ENCODE peak calls at places on chromosomes 5 and 9, in seven cellular contexts. One of them, this sample, is unnamed.

GRCh38 chr5:65041296-65042158 is 272.8 kb downstream of the CWC27 start:
- DNase-seq in heart left ventricle: no peak
- DNase-seq in A549: no peak
- DNase-seq in HCT116: no peak
- DNase-seq in body of pancreas: no peak
- DNase-seq in tibial nerve: no peak
- DNase-seq in transverse colon: no peak
- DNase-seq in this sample: no peak

GRCh38 chr9:109705515-109705914 is 74.5 kb upstream of the PALM2AKAP2 start:
- DNase-seq in heart left ventricle: no peak
- DNase-seq in A549: no peak
- DNase-seq in HCT116: peak
- DNase-seq in body of pancreas: no peak
- DNase-seq in tibial nerve: no peak
- DNase-seq in transverse colon: no peak
- DNase-seq in this sample: no peak

GRCh38 chr9:125177888-125178287 is 11.7 kb downstream of the PPP6C start:
- DNase-seq in heart left ventricle: no peak
- DNase-seq in A549: no peak
- DNase-seq in HCT116: no peak
- DNase-seq in body of pancreas: no peak
- DNase-seq in tibial nerve: no peak
- DNase-seq in transverse colon: no peak
- DNase-seq in this sample: no peak

GRCh38 chr5:103441523-103441922 is 121.1 kb downstream of the NUDT12 start:
- DNase-seq in heart left ventricle: no peak
- DNase-seq in A549: no peak
- DNase-seq in HCT116: no peak
- DNase-seq in body of pancreas: no peak
- DNase-seq in tibial nerve: no peak
- DNase-seq in transverse colon: no peak
- DNase-seq in this sample: no peak

GRCh38 chr9:129664664-129665007 is 811 bp upstream of the PRRX2 start:
- DNase-seq in heart left ventricle: no peak
- DNase-seq in A549: no peak
- DNase-seq in HCT116: no peak
- DNase-seq in body of pancreas: no peak
- DNase-seq in tibial nerve: no peak
- DNase-seq in transverse colon: no peak
- DNase-seq in this sample: no peak

GRCh38 chr9:137382444-137382727 is 40.6 kb downstream of the EXD3 start:
- DNase-seq in heart left ventricle: peak
- DNase-seq in A549: no peak
- DNase-seq in HCT116: no peak
- DNase-seq in body of pancreas: no peak
- DNase-seq in tibial nerve: no peak
- DNase-seq in transverse colon: no peak
- DNase-seq in this sample: no peak

GRCh38 chr5:143024227-143024920 is 254.2 kb downstream of the ARHGAP26 start:
- DNase-seq in heart left ventricle: no peak
- DNase-seq in A549: no peak
- DNase-seq in HCT116: no peak
- DNase-seq in body of pancreas: no peak
- DNase-seq in tibial nerve: no peak
- DNase-seq in transverse colon: no peak
- DNase-seq in this sample: no peak

GRCh38 chr9:89418882-89419641 is 78.9 kb downstream of the SEMA4D start:
- DNase-seq in heart left ventricle: no peak
- DNase-seq in A549: no peak
- DNase-seq in HCT116: no peak
- DNase-seq in body of pancreas: no peak
- DNase-seq in tibial nerve: no peak
- DNase-seq in transverse colon: peak
- DNase-seq in this sample: no peak

GRCh38 chr5:106392766-106393165 is 1278.0 kb downstream of the EFNA5 start:
- DNase-seq in heart left ventricle: no peak
- DNase-seq in A549: no peak
- DNase-seq in HCT116: no peak
- DNase-seq in body of pancreas: no peak
- DNase-seq in tibial nerve: no peak
- DNase-seq in transverse colon: no peak
- DNase-seq in this sample: peak

GRCh38 chr5:127648997-127649550 is at the start of gene CTXN3:
- DNase-seq in heart left ventricle: no peak
- DNase-seq in A549: no peak
- DNase-seq in HCT116: no peak
- DNase-seq in body of pancreas: no peak
- DNase-seq in tibial nerve: no peak
- DNase-seq in transverse colon: no peak
- DNase-seq in this sample: no peak

GRCh38 chr5:157290981-157291711 is 25.2 kb downstream of the CYFIP2 start:
- DNase-seq in heart left ventricle: no peak
- DNase-seq in A549: peak
- DNase-seq in HCT116: no peak
- DNase-seq in body of pancreas: peak
- DNase-seq in tibial nerve: no peak
- DNase-seq in transverse colon: peak
- DNase-seq in this sample: no peak

GRCh38 chr9:86637515-86637914 is 283.3 kb upstream of the TUT7 start:
- DNase-seq in heart left ventricle: peak
- DNase-seq in A549: no peak
- DNase-seq in HCT116: no peak
- DNase-seq in body of pancreas: no peak
- DNase-seq in tibial nerve: no peak
- DNase-seq in transverse colon: no peak
- DNase-seq in this sample: peak

GRCh38 chr5:18333841-18334240 is 699.6 kb downstream of the TAF11L14 start:
- DNase-seq in heart left ventricle: no peak
- DNase-seq in A549: no peak
- DNase-seq in HCT116: no peak
- DNase-seq in body of pancreas: no peak
- DNase-seq in tibial nerve: no peak
- DNase-seq in transverse colon: no peak
- DNase-seq in this sample: no peak

GRCh38 chr9:124285490-124285889 is 27.7 kb downstream of the NEK6 start:
- DNase-seq in heart left ventricle: no peak
- DNase-seq in A549: no peak
- DNase-seq in HCT116: no peak
- DNase-seq in body of pancreas: no peak
- DNase-seq in tibial nerve: no peak
- DNase-seq in transverse colon: no peak
- DNase-seq in this sample: no peak

GRCh38 chr5:98492258-98492657 is 281.2 kb upstream of the RGMB start:
- DNase-seq in heart left ventricle: no peak
- DNase-seq in A549: no peak
- DNase-seq in HCT116: no peak
- DNase-seq in body of pancreas: no peak
- DNase-seq in tibial nerve: no peak
- DNase-seq in transverse colon: no peak
- DNase-seq in this sample: no peak

GRCh38 chr5:128667148-128667547 is 129.1 kb upstream of the FBN2 start:
- DNase-seq in heart left ventricle: no peak
- DNase-seq in A549: no peak
- DNase-seq in HCT116: no peak
- DNase-seq in body of pancreas: no peak
- DNase-seq in tibial nerve: no peak
- DNase-seq in transverse colon: no peak
- DNase-seq in this sample: no peak

GRCh38 chr5:130805601-130806000 is 359.5 kb downstream of the HINT1 start:
- DNase-seq in heart left ventricle: no peak
- DNase-seq in A549: no peak
- DNase-seq in HCT116: no peak
- DNase-seq in body of pancreas: no peak
- DNase-seq in tibial nerve: no peak
- DNase-seq in transverse colon: no peak
- DNase-seq in this sample: no peak

GRCh38 chr9:75152416-75152815 is 64.1 kb downstream of the OSTF1 start:
- DNase-seq in heart left ventricle: no peak
- DNase-seq in A549: no peak
- DNase-seq in HCT116: no peak
- DNase-seq in body of pancreas: no peak
- DNase-seq in tibial nerve: no peak
- DNase-seq in transverse colon: no peak
- DNase-seq in this sample: no peak

GRCh38 chr5:112228672-112229071 is 190.4 kb downstream of the EPB41L4A start:
- DNase-seq in heart left ventricle: peak
- DNase-seq in A549: peak
- DNase-seq in HCT116: peak
- DNase-seq in body of pancreas: peak
- DNase-seq in tibial nerve: peak
- DNase-seq in transverse colon: peak
- DNase-seq in this sample: peak

DNA sequence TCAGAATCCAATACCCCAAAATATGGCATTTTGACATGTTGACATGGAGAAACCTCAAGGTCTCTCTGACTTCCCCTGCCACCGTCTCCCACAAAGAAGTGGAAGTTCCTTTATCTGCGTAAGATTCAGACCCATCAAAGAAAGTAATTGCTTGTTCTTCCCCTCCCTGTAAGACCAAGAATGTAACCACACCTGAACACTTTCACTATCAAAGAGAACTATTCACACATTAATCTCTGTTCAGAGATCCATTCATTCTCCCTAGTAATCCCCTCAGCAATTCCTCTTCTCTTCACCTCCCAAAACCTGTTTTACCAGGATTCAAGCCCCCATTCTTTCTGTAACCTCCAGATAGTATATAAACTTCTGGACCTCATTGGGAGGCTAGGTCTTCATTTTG is 4.1 kb upstream of the SLC1A1 start:
- DNase-seq in heart left ventricle: no peak
- DNase-seq in A549: no peak
- DNase-seq in HCT116: no peak
- DNase-seq in body of pancreas: no peak
- DNase-seq in tibial nerve: no peak
- DNase-seq in transverse colon: no peak
- DNase-seq in this sample: no peak
- TF ChIP-seq POLR2A in heart left ventricle: no peak
- TF ChIP-seq POLR2A in A549: no peak
- TF ChIP-seq POLR2A in HCT116: no peak
- TF ChIP-seq POLR2A in body of pancreas: no peak
- TF ChIP-seq POLR2A in tibial nerve: no peak
- TF ChIP-seq POLR2A in transverse colon: no peak
- TF ChIP-seq POLR2A in this sample: no peak

DNA sequence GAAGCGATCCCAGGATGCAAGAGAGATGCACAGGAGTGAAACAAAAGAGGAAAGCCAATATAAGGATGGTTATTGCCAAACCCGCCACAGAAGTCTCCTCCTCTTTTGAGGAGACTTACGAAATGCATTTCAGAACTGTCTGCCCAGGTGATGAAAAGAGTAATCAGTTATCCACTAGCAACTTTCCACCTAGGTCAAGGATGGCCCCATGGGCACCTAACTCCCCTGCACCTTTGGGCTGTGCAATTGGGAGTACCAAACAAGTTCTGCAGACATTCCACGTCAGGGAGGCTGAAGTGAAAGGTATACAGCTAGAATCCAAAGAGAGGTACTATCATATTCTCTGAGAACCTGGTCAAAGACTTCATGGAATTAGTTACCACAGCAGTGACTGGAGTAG is 25.7 kb downstream of the HMGCS1 start:
- DNase-seq in heart left ventricle: no peak
- DNase-seq in A549: no peak
- DNase-seq in HCT116: no peak
- DNase-seq in body of pancreas: no peak
- DNase-seq in tibial nerve: no peak
- DNase-seq in transverse colon: no peak
- DNase-seq in this sample: no peak
- TF ChIP-seq POLR2A in heart left ventricle: no peak
- TF ChIP-seq POLR2A in A549: no peak
- TF ChIP-seq POLR2A in HCT116: no peak
- TF ChIP-seq POLR2A in body of pancreas: no peak
- TF ChIP-seq POLR2A in tibial nerve: no peak
- TF ChIP-seq POLR2A in transverse colon: no peak
- TF ChIP-seq POLR2A in this sample: no peak

GRCh38 chr9:6896562-6896961 is 138.8 kb downstream of the KDM4C start:
- DNase-seq in heart left ventricle: no peak
- DNase-seq in A549: no peak
- DNase-seq in HCT116: no peak
- DNase-seq in body of pancreas: no peak
- DNase-seq in tibial nerve: no peak
- DNase-seq in transverse colon: no peak
- DNase-seq in this sample: no peak

GRCh38 chr9:6889868-6890267 is 132.1 kb downstream of the KDM4C start:
- DNase-seq in heart left ventricle: no peak
- DNase-seq in A549: no peak
- DNase-seq in HCT116: no peak
- DNase-seq in body of pancreas: no peak
- DNase-seq in tibial nerve: no peak
- DNase-seq in transverse colon: no peak
- DNase-seq in this sample: no peak

GRCh38 chr9:6894135-6894534 is 136.4 kb downstream of the KDM4C start:
- DNase-seq in heart left ventricle: no peak
- DNase-seq in A549: no peak
- DNase-seq in HCT116: no peak
- DNase-seq in body of pancreas: no peak
- DNase-seq in tibial nerve: no peak
- DNase-seq in transverse colon: no peak
- DNase-seq in this sample: no peak

GRCh38 chr9:6895754-6896153 is 138.0 kb downstream of the KDM4C start:
- DNase-seq in heart left ventricle: no peak
- DNase-seq in A549: no peak
- DNase-seq in HCT116: no peak
- DNase-seq in body of pancreas: no peak
- DNase-seq in tibial nerve: no peak
- DNase-seq in transverse colon: no peak
- DNase-seq in this sample: no peak

DNA sequence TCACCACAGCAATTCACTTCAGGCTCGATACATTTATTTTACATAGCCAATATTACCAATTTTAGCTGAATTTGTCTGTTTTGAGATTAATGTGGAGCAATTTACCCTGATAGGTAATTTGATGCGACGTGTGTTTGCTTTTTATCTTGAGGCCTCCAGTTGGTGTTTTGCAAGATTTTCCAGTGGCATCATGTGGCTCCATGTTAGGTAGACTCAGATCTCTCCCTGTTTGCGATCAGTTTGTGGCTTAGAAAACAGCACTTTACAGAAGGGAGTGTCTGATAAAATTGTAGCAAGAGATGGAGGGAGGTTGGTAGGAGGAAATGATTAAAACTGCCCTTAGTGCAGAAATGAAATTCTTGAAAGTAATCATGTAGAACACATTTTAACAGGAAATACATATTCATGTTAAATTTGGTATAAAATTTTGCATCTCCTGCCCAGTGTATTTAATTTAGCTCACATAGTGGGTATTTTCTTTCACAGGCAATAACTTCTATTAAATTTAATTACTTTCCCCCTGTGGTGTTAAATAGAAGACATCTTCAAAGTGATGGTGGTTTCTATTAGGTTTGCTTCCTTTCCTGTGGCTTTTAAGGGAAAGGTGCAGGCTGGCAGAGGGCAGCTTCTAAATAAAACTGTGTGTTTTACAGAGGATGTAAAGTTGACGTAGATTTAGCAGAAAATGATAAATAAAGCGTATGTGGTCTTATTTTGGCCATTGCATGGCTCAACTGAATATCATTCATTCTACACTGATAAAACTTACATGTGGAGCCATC is 135.8 kb downstream of the KDM4C start:
- DNase-seq in heart left ventricle: no peak
- DNase-seq in A549: no peak
- DNase-seq in HCT116: no peak
- DNase-seq in body of pancreas: no peak
- DNase-seq in tibial nerve: no peak
- DNase-seq in transverse colon: no peak
- DNase-seq in this sample: no peak
- TF ChIP-seq POLR2A in heart left ventricle: no peak
- TF ChIP-seq POLR2A in A549: no peak
- TF ChIP-seq POLR2A in HCT116: no peak
- TF ChIP-seq POLR2A in body of pancreas: no peak
- TF ChIP-seq POLR2A in tibial nerve: no peak
- TF ChIP-seq POLR2A in transverse colon: no peak
- TF ChIP-seq POLR2A in this sample: no peak

GRCh38 chr9:108241384-108241783 is 614.4 kb downstream of the ACTL7B start:
- DNase-seq in heart left ventricle: no peak
- DNase-seq in A549: no peak
- DNase-seq in HCT116: peak
- DNase-seq in body of pancreas: no peak
- DNase-seq in tibial nerve: no peak
- DNase-seq in transverse colon: no peak
- DNase-seq in this sample: no peak
- TF ChIP-seq POLR2A in heart left ventricle: no peak
- TF ChIP-seq POLR2A in A549: no peak
- TF ChIP-seq POLR2A in HCT116: no peak
- TF ChIP-seq POLR2A in body of pancreas: no peak
- TF ChIP-seq POLR2A in tibial nerve: no peak
- TF ChIP-seq POLR2A in transverse colon: no peak
- TF ChIP-seq POLR2A in this sample: no peak